ENCODE peak calls at places on chromosomes 16 and 17, in seven cellular contexts. Z is lower lobe of right lung; L is endothelial cell of umbilical vein; V is naive thymus-derived CD4-positive, alpha-beta T cell; O is astrocyte; E is CD8-positive, alpha-beta memory T cell; D is CD8-positive, alpha-beta T cell. C is an unnamed sample.
A peak's percentile ranks its signal among the peaks of the same experiment; 100 is the strongest.

GRCh38 chr16:4477966-4478365 is 1.8 kb downstream of the HMOX2 start:
- DNase-seq in Z (no peak), L (peak; percentile 95), V (no peak), O (peak; percentile 62), E (peak; percentile 33), D (no peak), C (no peak)

GRCh38 chr17:82094931-82095776 is 2.9 kb downstream of the FASN start:
- DNase-seq in Z (no peak), L (no peak), V (no peak), O (no peak), E (no peak), D (no peak), C (no peak)

GRCh38 chr16:2056077-2056476 is 8.3 kb downstream of the TSC2 start:
- DNase-seq in Z (no peak), L (no peak), V (no peak), O (no peak), E (no peak), D (no peak), C (no peak)

GRCh38 chr17:72362466-72363335 is 241.9 kb downstream of the SOX9 start:
- DNase-seq in Z (no peak), L (no peak), V (no peak), O (peak; percentile 87), E (no peak), D (no peak), C (no peak)

GRCh38 chr17:71084219-71084618 is 914.9 kb downstream of the KCNJ2 start:
- DNase-seq in Z (peak; percentile 30), L (no peak), V (no peak), O (no peak), E (no peak), D (no peak), C (no peak)

GRCh38 chr17:10633738-10634379 is 23.2 kb downstream of the MYH3 start:
- DNase-seq in Z (no peak), L (no peak), V (no peak), O (no peak), E (no peak), D (no peak), C (peak; percentile 82)

GRCh38 chr17:17822189-17822978 is 14.4 kb downstream of the SREBF1 start:
- DNase-seq in Z (no peak), L (no peak), V (no peak), O (peak; percentile 87), E (no peak), D (no peak), C (no peak)

GRCh38 chr17:67759355-67760171 is 41.8 kb downstream of the NOL11 start:
- DNase-seq in Z (no peak), L (no peak), V (no peak), O (peak; percentile 8), E (no peak), D (no peak), C (peak; percentile 76)

GRCh38 chr17:82832881-82833475 is 6.8 kb downstream of the ZNF750 start:
- DNase-seq in Z (no peak), L (no peak), V (no peak), O (no peak), E (no peak), D (no peak), C (peak; percentile 63)

GRCh38 chr16:57609541-57610401 is 18.7 kb upstream of the ADGRG1 start:
- DNase-seq in Z (no peak), L (peak; percentile 53), V (no peak), O (no peak), E (peak; percentile 37), D (peak; percentile 22), C (peak; percentile 82)

GRCh38 chr17:2056221-2057129 is 1.6 kb downstream of the HIC1 start:
- DNase-seq in Z (peak; percentile 60), L (peak; percentile 37), V (peak; percentile 51), O (no peak), E (peak; percentile 59), D (no peak), C (peak; percentile 90)

GRCh38 chr17:77721823-77722160 is 236.7 kb upstream of the TNRC6C start:
- DNase-seq in Z (no peak), L (no peak), V (no peak), O (no peak), E (no peak), D (no peak), C (no peak)

GRCh38 chr16:7161886-7162285 is 170.8 kb upstream of the RBFOX1 start:
- DNase-seq in Z (no peak), L (no peak), V (no peak), O (no peak), E (no peak), D (no peak), C (no peak)

GRCh38 chr17:77097772-77098171 is 43.0 kb upstream of the SEC14L1 start:
- DNase-seq in Z (no peak), L (no peak), V (no peak), O (no peak), E (no peak), D (no peak), C (no peak)

GRCh38 chr16:23949630-23950290 is 114.0 kb downstream of the PRKCB start:
- DNase-seq in Z (peak; percentile 65), L (no peak), V (peak; percentile 41), O (no peak), E (peak; percentile 86), D (peak; percentile 40), C (peak; percentile 95)

GRCh38 chr16:54316095-54316494 is 29.5 kb upstream of the IRX3 start:
- DNase-seq in Z (no peak), L (no peak), V (no peak), O (no peak), E (no peak), D (no peak), C (no peak)

GRCh38 chr17:65627892-65628622 is 66.6 kb upstream of the AXIN2 start:
- DNase-seq in Z (no peak), L (no peak), V (no peak), O (peak; percentile 71), E (no peak), D (no peak), C (no peak)

GRCh38 chr17:63698886-63699637 is 863 bp downstream of the LIMD2 start:
- DNase-seq in Z (peak; percentile 82), L (peak; percentile 56), V (peak; percentile 70), O (peak; percentile 18), E (peak; percentile 95), D (peak; percentile 83), C (peak; percentile 98)

GRCh38 chr17:50132104-50132794 is 2.3 kb upstream of the SAMD14 start:
- DNase-seq in Z (no peak), L (no peak), V (no peak), O (no peak), E (no peak), D (no peak), C (no peak)

GRCh38 chr16:3835089-3835602 is 45.4 kb downstream of the CREBBP start:
- DNase-seq in Z (no peak), L (no peak), V (no peak), O (no peak), E (no peak), D (no peak), C (no peak)

GRCh38 chr17:45794840-45795239 is 10.7 kb downstream of the CRHR1 start:
- DNase-seq in Z (no peak), L (no peak), V (no peak), O (no peak), E (no peak), D (no peak), C (no peak)

GRCh38 chr17:82226170-82226808 is 2.6 kb upstream of the SLC16A3 start:
- DNase-seq in Z (no peak), L (no peak), V (no peak), O (no peak), E (no peak), D (no peak), C (peak; percentile 77)

GRCh38 chr17:43381204-43381603 is 17.6 kb upstream of the ARL4D start:
- DNase-seq in Z (no peak), L (no peak), V (no peak), O (no peak), E (no peak), D (no peak), C (no peak)

GRCh38 chr17:43383372-43383771 is 15.4 kb upstream of the ARL4D start:
- DNase-seq in Z (no peak), L (no peak), V (no peak), O (no peak), E (no peak), D (no peak), C (no peak)

GRCh38 chr17:43380307-43380706 is 18.5 kb upstream of the ARL4D start:
- DNase-seq in Z (no peak), L (no peak), V (no peak), O (no peak), E (no peak), D (no peak), C (no peak)

GRCh38 chr17:43382776-43383175 is 16.0 kb upstream of the ARL4D start:
- DNase-seq in Z (no peak), L (no peak), V (no peak), O (no peak), E (no peak), D (no peak), C (no peak)

GRCh38 chr17:43381621-43382020 is 17.2 kb upstream of the ARL4D start:
- DNase-seq in Z (no peak), L (no peak), V (no peak), O (no peak), E (no peak), D (no peak), C (no peak)
- H3K4me3 ChIP-seq in Z (no peak overlapping the region), L (no peak overlapping the region), V (no peak overlapping the region), O (no peak overlapping the region), E (no peak overlapping the region), D (no peak overlapping the region), C (no peak overlapping the region)

GRCh38 chr17:48376926-48377325 is 53.1 kb downstream of the SKAP1 start:
- DNase-seq in Z (no peak), L (no peak), V (no peak), O (no peak), E (no peak), D (no peak), C (no peak)

GRCh38 chr17:48375356-48375755 is 54.7 kb downstream of the SKAP1 start:
- DNase-seq in Z (no peak), L (no peak), V (no peak), O (peak; percentile 49), E (no peak), D (no peak), C (no peak)

GRCh38 chr17:48373130-48373844 is 56.7 kb downstream of the SKAP1 start:
- DNase-seq in Z (no peak), L (no peak), V (no peak), O (no peak), E (no peak), D (no peak), C (no peak)

GRCh38 chr17:48374650-48375230 is 55.3 kb downstream of the SKAP1 start:
- DNase-seq in Z (no peak), L (peak; percentile 26), V (no peak), O (no peak), E (no peak), D (peak; percentile 3), C (no peak)

GRCh38 chr17:48373882-48374281 is 56.1 kb downstream of the SKAP1 start:
- DNase-seq in Z (no peak), L (no peak), V (no peak), O (no peak), E (no peak), D (no peak), C (no peak)
- H3K27me3 ChIP-seq in Z (peaks cover 14% of the 10 kb centered on the region), L (peaks cover 67% of the 10 kb centered on the region), V (no peaks in the 10 kb centered on the region), O (peaks cover 22% of the 10 kb centered on the region), E (no peaks in the 10 kb centered on the region), D (no peaks in the 10 kb centered on the region), C (no peaks in the 10 kb centered on the region)

GRCh38 chr17:47820023-47820789 is 1.4 kb downstream of the OSBPL7 start:
- DNase-seq in Z (peak; percentile 51), L (no peak), V (no peak), O (no peak), E (no peak), D (no peak), C (no peak)
- H3K4me3 ChIP-seq in Z (peak overlapping the region; percentile 65), L (no peak overlapping the region), V (no peak overlapping the region), O (peak overlapping the region; percentile 79), E (no peak overlapping the region), D (no peak overlapping the region), C (no peak overlapping the region)

GRCh38 chr17:73522107-73522506 is 122.1 kb downstream of the SDK2 start:
- DNase-seq in Z (no peak), L (no peak), V (no peak), O (no peak), E (no peak), D (no peak), C (peak; percentile 47)
- H3K27me3 ChIP-seq in Z (no peaks in the 10 kb centered on the region), L (no peaks in the 10 kb centered on the region), V (no peaks in the 10 kb centered on the region), O (no peaks in the 10 kb centered on the region), E (no peaks in the 10 kb centered on the region), D (no peaks in the 10 kb centered on the region), C (no peaks in the 10 kb centered on the region)

C was measured in spleen.